ENCODE peak calls at places on chromosomes 4 and X, in four cellular contexts. One of them, this sample, is unnamed.

GRCh38 chrX:6129751-6130150 is 98.9 kb downstream of the NLGN4X start:
- DNase-seq in NCI-H345: no peak
- DNase-seq in stromal cell of bone marrow: no peak
- DNase-seq in C1 segment of cervical spinal cord: no peak
- DNase-seq in this sample: no peak

GRCh38 chr4:112214397-112215264 is 17.0 kb upstream of the AP1AR start:
- DNase-seq in NCI-H345: no peak
- DNase-seq in C1 segment of cervical spinal cord: no peak
- DNase-seq in stromal cell of bone marrow: no peak
- DNase-seq in this sample: no peak

GRCh38 chrX:152025656-152026440 is 51.4 kb upstream of the GABRE start:
- DNase-seq in stromal cell of bone marrow: no peak
- DNase-seq in NCI-H345: no peak
- DNase-seq in C1 segment of cervical spinal cord: no peak
- DNase-seq in this sample: no peak

GRCh38 chr4:72974694-72975487 is 94.6 kb downstream of the COX18 start:
- DNase-seq in NCI-H345: no peak
- DNase-seq in C1 segment of cervical spinal cord: no peak
- DNase-seq in stromal cell of bone marrow: no peak
- DNase-seq in this sample: no peak

GRCh38 chrX:137352101-137352660 is 213.7 kb upstream of the ZIC3 start:
- DNase-seq in stromal cell of bone marrow: no peak
- DNase-seq in NCI-H345: no peak
- DNase-seq in C1 segment of cervical spinal cord: no peak
- DNase-seq in this sample: no peak

GRCh38 chr4:153371835-153372234 is 27.3 kb downstream of the MND1 start:
- DNase-seq in stromal cell of bone marrow: no peak
- DNase-seq in NCI-H345: no peak
- DNase-seq in C1 segment of cervical spinal cord: no peak
- DNase-seq in this sample: no peak

GRCh38 chr4:116016201-116016600 is 902.8 kb upstream of the NDST4 start:
- DNase-seq in NCI-H345: no peak
- DNase-seq in stromal cell of bone marrow: no peak
- DNase-seq in C1 segment of cervical spinal cord: no peak
- DNase-seq in this sample: no peak

GRCh38 chrX:54540289-54540688 is 10.3 kb downstream of the GNL3L start:
- DNase-seq in NCI-H345: no peak
- DNase-seq in stromal cell of bone marrow: no peak
- DNase-seq in C1 segment of cervical spinal cord: no peak
- DNase-seq in this sample: no peak

GRCh38 chr4:6991771-6992557 is 51.2 kb upstream of the TADA2B start:
- DNase-seq in NCI-H345: no peak
- DNase-seq in stromal cell of bone marrow: peak; percentile 89
- DNase-seq in C1 segment of cervical spinal cord: no peak
- DNase-seq in this sample: no peak

GRCh38 chr4:37389967-37390580 is 145.5 kb downstream of the NWD2 start:
- DNase-seq in NCI-H345: peak; percentile 67
- DNase-seq in C1 segment of cervical spinal cord: no peak
- DNase-seq in stromal cell of bone marrow: peak; percentile 9
- DNase-seq in this sample: no peak

GRCh38 chr4:13612569-13612968 is 15.0 kb downstream of the BOD1L1 start:
- DNase-seq in NCI-H345: no peak
- DNase-seq in C1 segment of cervical spinal cord: no peak
- DNase-seq in stromal cell of bone marrow: no peak
- DNase-seq in this sample: no peak

GRCh38 chrX:47193475-47194241 is at the start of gene UBA1:
- DNase-seq in stromal cell of bone marrow: peak; percentile 88
- DNase-seq in C1 segment of cervical spinal cord: peak; percentile 75
- DNase-seq in NCI-H345: peak; percentile 97
- DNase-seq in this sample: peak; percentile 53

GRCh38 chr4:30920043-30920442 is 199.9 kb downstream of the PCDH7 start:
- DNase-seq in NCI-H345: no peak
- DNase-seq in stromal cell of bone marrow: no peak
- DNase-seq in C1 segment of cervical spinal cord: no peak
- DNase-seq in this sample: no peak

GRCh38 chr4:71406459-71406963 is 67.7 kb downstream of the SLC4A4 start:
- DNase-seq in NCI-H345: no peak
- DNase-seq in stromal cell of bone marrow: peak; percentile 22
- DNase-seq in C1 segment of cervical spinal cord: no peak
- DNase-seq in this sample: no peak

GRCh38 chrX:134601240-134601639 is 57.0 kb downstream of the PLAC1 start:
- DNase-seq in NCI-H345: no peak
- DNase-seq in C1 segment of cervical spinal cord: no peak
- DNase-seq in stromal cell of bone marrow: no peak
- DNase-seq in this sample: no peak

GRCh38 chrX:112654871-112655270 is 24.9 kb downstream of the LHFPL1 start:
- DNase-seq in stromal cell of bone marrow: peak; percentile 45
- DNase-seq in C1 segment of cervical spinal cord: no peak
- DNase-seq in NCI-H345: no peak
- DNase-seq in this sample: no peak

GRCh38 chr4:158253350-158253980 is 43.2 kb downstream of the TMEM144 start:
- DNase-seq in stromal cell of bone marrow: peak; percentile 59
- DNase-seq in NCI-H345: peak; percentile 54
- DNase-seq in C1 segment of cervical spinal cord: no peak
- DNase-seq in this sample: peak; percentile 3

GRCh38 chr4:77309496-77309895 is 152.5 kb downstream of the CCNG2 start:
- DNase-seq in stromal cell of bone marrow: no peak
- DNase-seq in C1 segment of cervical spinal cord: no peak
- DNase-seq in NCI-H345: no peak
- DNase-seq in this sample: no peak

GRCh38 chr4:139575072-139575471 is 19.1 kb upstream of the SETD7 start:
- DNase-seq in C1 segment of cervical spinal cord: no peak
- DNase-seq in stromal cell of bone marrow: no peak
- DNase-seq in NCI-H345: no peak
- DNase-seq in this sample: no peak

GRCh38 chrX:141341341-141341740 is 99.0 kb upstream of the SPANXC start:
- DNase-seq in C1 segment of cervical spinal cord: no peak
- DNase-seq in stromal cell of bone marrow: peak; percentile 63
- DNase-seq in NCI-H345: no peak
- DNase-seq in this sample: no peak

GRCh38 chr4:1278336-1278670 is 11.4 kb upstream of the MAEA start:
- DNase-seq in NCI-H345: no peak
- DNase-seq in stromal cell of bone marrow: no peak
- DNase-seq in C1 segment of cervical spinal cord: no peak
- DNase-seq in this sample: no peak

GRCh38 chr4:105895324-105895608 is at the start of gene NPNT:
- DNase-seq in NCI-H345: peak; percentile 74
- DNase-seq in stromal cell of bone marrow: no peak
- DNase-seq in C1 segment of cervical spinal cord: no peak
- DNase-seq in this sample: no peak

GRCh38 chr4:78165758-78166157 is 108.6 kb downstream of the FRAS1 start:
- DNase-seq in stromal cell of bone marrow: no peak
- DNase-seq in NCI-H345: no peak
- DNase-seq in C1 segment of cervical spinal cord: no peak
- DNase-seq in this sample: no peak

GRCh38 chrX:41913476-41913875 is 9.9 kb downstream of the CASK start:
- DNase-seq in stromal cell of bone marrow: no peak
- DNase-seq in NCI-H345: no peak
- DNase-seq in C1 segment of cervical spinal cord: no peak
- DNase-seq in this sample: no peak

GRCh38 chr4:106569151-106570029 is 200.8 kb upstream of the GIMD1 start:
- DNase-seq in NCI-H345: no peak
- DNase-seq in C1 segment of cervical spinal cord: no peak
- DNase-seq in stromal cell of bone marrow: no peak
- DNase-seq in this sample: no peak

GRCh38 chr4:89161841-89162240 is 50.5 kb downstream of the TIGD2 start:
- DNase-seq in stromal cell of bone marrow: peak; percentile 41
- DNase-seq in NCI-H345: no peak
- DNase-seq in C1 segment of cervical spinal cord: no peak
- DNase-seq in this sample: no peak

GRCh38 chr4:139555073-139555704 is 830 bp downstream of the SETD7 start:
- DNase-seq in NCI-H345: peak; percentile 82
- DNase-seq in C1 segment of cervical spinal cord: peak; percentile 69
- DNase-seq in stromal cell of bone marrow: peak; percentile 84
- DNase-seq in this sample: no peak

GRCh38 chrX:10243056-10243455 is 86.3 kb downstream of the CLCN4 start:
- DNase-seq in NCI-H345: peak; percentile 53
- DNase-seq in stromal cell of bone marrow: no peak
- DNase-seq in C1 segment of cervical spinal cord: no peak
- DNase-seq in this sample: no peak

GRCh38 chr4:118280501-118281218 is 72.1 kb downstream of the PRSS12 start:
- DNase-seq in NCI-H345: peak; percentile 67
- DNase-seq in stromal cell of bone marrow: no peak
- DNase-seq in C1 segment of cervical spinal cord: no peak
- DNase-seq in this sample: no peak

GRCh38 chrX:52355108-52355507 is 13.7 kb upstream of the XAGE2 start:
- DNase-seq in stromal cell of bone marrow: no peak
- DNase-seq in C1 segment of cervical spinal cord: no peak
- DNase-seq in NCI-H345: no peak
- DNase-seq in this sample: no peak